ENCODE peak calls at places on chromosome 3, in six cellular contexts. J, X, I, G, P and M are unnamed samples.
A peak's percentile ranks its signal among the peaks of the same experiment; 100 is the strongest.

GRCh38 chr3:109265300-109265699 is 51.0 kb downstream of the DPPA2 start:
- DNase-seq in G (no peak), P (no peak), X (no peak), J (peak; percentile 34), I (no peak), M (no peak)

GRCh38 chr3:3464131-3464530 is 284.6 kb upstream of the CRBN start:
- DNase-seq in J (no peak), I (no peak), X (no peak), P (no peak), G (no peak), M (no peak)

GRCh38 chr3:112688819-112689218 is 47.9 kb upstream of the CCDC80 start:
- DNase-seq in G (no peak), P (no peak), J (no peak), X (no peak), I (no peak), M (no peak)

GRCh38 chr3:197181751-197182150 is 116.7 kb downstream of the DLG1 start:
- DNase-seq in X (no peak), I (no peak), P (no peak), G (no peak), J (peak; percentile 96), M (no peak)

GRCh38 chr3:140736863-140737460 is 59.1 kb downstream of the TRIM42 start:
- DNase-seq in P (peak; percentile 1), G (no peak), X (peak; percentile 37), J (peak; percentile 81), I (no peak), M (no peak)

GRCh38 chr3:194135806-194136518 is at the start of gene HES1:
- DNase-seq in J (peak; percentile 99), G (peak; percentile 45), X (peak; percentile 96), I (peak; percentile 21), P (peak; percentile 81), M (peak; percentile 39)

GRCh38 chr3:125140011-125140813 is 72.3 kb downstream of the SLC12A8 start:
- DNase-seq in J (peak; percentile 45), X (no peak), P (no peak), G (no peak), I (no peak), M (no peak)

GRCh38 chr3:99430348-99431134 is 207.9 kb upstream of the COL8A1 start:
- DNase-seq in X (no peak), J (no peak), G (no peak), I (no peak), P (no peak), M (no peak)

GRCh38 chr3:16482770-16483531 is 30.5 kb downstream of the RFTN1 start:
- DNase-seq in G (no peak), X (no peak), J (peak; percentile 80), P (no peak), I (no peak), M (no peak)

GRCh38 chr3:69665026-69665739 is 74.1 kb upstream of the MITF start:
- DNase-seq in J (peak; percentile 72), P (peak; percentile 30), X (no peak), I (no peak), G (no peak), M (no peak)

GRCh38 chr3:105429034-105429762 is 62.5 kb downstream of the ALCAM start:
- DNase-seq in J (no peak), X (no peak), G (no peak), I (no peak), P (no peak), M (no peak)

GRCh38 chr3:182618085-182618732 is 175.1 kb upstream of the ATP11B start:
- DNase-seq in J (peak; percentile 13), G (no peak), X (peak; percentile 31), P (no peak), I (no peak), M (no peak)

GRCh38 chr3:197508511-197508910 is 47.3 kb downstream of the BDH1 start:
- DNase-seq in I (no peak), X (no peak), J (no peak), G (no peak), P (no peak), M (no peak)

GRCh38 chr3:49747792-49748480 is 24.2 kb upstream of the GMPPB start:
- DNase-seq in X (no peak), G (no peak), I (no peak), J (peak; percentile 82), P (no peak), M (no peak)

GRCh38 chr3:18386274-18386673 is 38.9 kb downstream of the SATB1 start:
- DNase-seq in G (no peak), P (no peak), J (no peak), X (no peak), I (no peak), M (no peak)